ENCODE peak calls at places on chromosomes 7 and 10, in six cellular contexts. Y is fibroblast of mammary gland, F is brain microvascular endothelial cell, A is spleen, O is left ventricle myocardium inferior, Z is heart right ventricle. Q is an unnamed sample.

GRCh38 chr10:28939352-28940157 is 262.2 kb downstream of the BAMBI start:
- DNase-seq in Z (peak), O (peak), Y (peak), A (no peak), F (peak), Q (no peak)

GRCh38 chr7:79176859-79177477 is 276.5 kb downstream of the MAGI2 start:
- DNase-seq in A (no peak), Z (peak), O (no peak), Y (peak), F (peak), Q (no peak)

GRCh38 chr10:18264466-18264865 is 124.2 kb downstream of the CACNB2 start:
- DNase-seq in O (no peak), Y (no peak), A (no peak), Z (no peak), F (no peak), Q (no peak)

GRCh38 chr10:8331896-8332729 is 277.6 kb downstream of the GATA3 start:
- DNase-seq in Z (peak), A (peak), F (peak), Y (peak), O (peak), Q (peak)

GRCh38 chr10:110885932-110886674 is 14.4 kb downstream of the PDCD4 start:
- DNase-seq in A (no peak), O (no peak), F (no peak), Y (no peak), Z (no peak), Q (no peak)

GRCh38 chr7:117323877-117324699 is 1.2 kb upstream of the WNT2 start:
- DNase-seq in O (peak), Z (peak), F (peak), Y (peak), A (peak), Q (peak)

GRCh38 chr10:33277135-33277536 is 57.3 kb downstream of the NRP1 start:
- DNase-seq in A (no peak), Y (peak), Z (peak), O (peak), F (peak), Q (peak)

GRCh38 chr10:117980216-117980615 is 66.5 kb downstream of the RAB11FIP2 start:
- DNase-seq in Y (peak), A (no peak), O (no peak), F (peak), Z (no peak), Q (no peak)

GRCh38 chr10:110498087-110498981 is 627 bp downstream of the DUSP5 start:
- DNase-seq in Z (peak), F (no peak), O (peak), Y (peak), A (peak), Q (peak)

GRCh38 chr10:122875843-122876492 is 3.4 kb downstream of the FAM24B start:
- DNase-seq in Z (no peak), A (no peak), Y (no peak), F (no peak), O (no peak), Q (no peak)

GRCh38 chr7:80379034-80379433 is 132.8 kb downstream of the GNAT3 start:
- DNase-seq in Z (no peak), Y (peak), F (no peak), O (no peak), A (no peak), Q (no peak)

GRCh38 chr10:31134303-31134928 is 102.8 kb upstream of the ZNF438 start:
- DNase-seq in A (no peak), Z (no peak), F (peak), Y (peak), O (no peak), Q (no peak)

GRCh38 chr10:23096814-23097549 is 1.6 kb downstream of the MSRB2 start:
- DNase-seq in Y (peak), Z (no peak), F (no peak), O (no peak), A (no peak), Q (no peak)

GRCh38 chr7:158310924-158311713 is 276.5 kb downstream of the PTPRN2 start:
- DNase-seq in F (no peak), A (no peak), Y (no peak), O (no peak), Z (no peak), Q (no peak)

GRCh38 chr7:132160525-132161230 is 415.6 kb downstream of the PLXNA4 start:
- DNase-seq in Z (no peak), A (no peak), F (no peak), O (no peak), Y (no peak), Q (no peak)

GRCh38 chr7:132164558-132165130 is 411.6 kb downstream of the PLXNA4 start:
- DNase-seq in A (no peak), Y (no peak), Z (no peak), F (no peak), O (no peak), Q (no peak)

GRCh38 chr7:132161231-132161915 is 414.9 kb downstream of the PLXNA4 start:
- DNase-seq in O (peak), Z (peak), F (no peak), A (no peak), Y (no peak), Q (peak)

GRCh38 chr7:132161976-132162375 is 414.3 kb downstream of the PLXNA4 start:
- DNase-seq in Z (no peak), F (no peak), A (no peak), O (no peak), Y (no peak), Q (no peak)

DNA sequence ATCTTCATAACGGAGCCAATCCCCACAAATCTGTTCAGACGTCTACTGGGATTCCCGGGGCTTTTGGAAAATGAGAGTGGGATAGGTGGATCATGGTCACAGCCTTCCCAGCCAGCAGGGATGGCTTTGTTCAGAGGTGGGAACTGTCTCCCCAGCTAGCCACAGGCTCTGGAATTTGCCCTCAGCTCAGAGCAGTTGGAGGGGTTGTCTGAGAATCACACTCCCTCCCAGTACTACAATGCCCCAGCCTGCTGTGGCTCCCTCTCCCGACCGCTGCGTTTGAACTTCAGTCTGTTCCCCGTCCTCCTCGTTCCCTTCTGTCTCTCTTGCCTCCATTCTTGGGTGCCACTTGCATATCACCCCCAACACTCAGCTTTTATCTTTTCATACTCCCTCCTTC is 413.5 kb downstream of the PLXNA4 start:
- DNase-seq in F (no peak), Y (no peak), Z (no peak), O (no peak), A (no peak), Q (no peak)
- TF ChIP-seq CTCF in F (no peak), Y (no peak), Z (no peak), O (no peak), A (no peak), Q (no peak)

GRCh38 chr7:128398016-128398840 is 11.6 kb downstream of the IMPDH1 start:
- DNase-seq in Y (peak), A (no peak), Z (peak), O (peak), F (peak), Q (no peak)

GRCh38 chr7:128394904-128395496 is 14.8 kb downstream of the IMPDH1 start:
- DNase-seq in O (no peak), F (no peak), A (no peak), Z (no peak), Y (no peak), Q (no peak)

GRCh38 chr7:128396357-128396756 is 13.4 kb downstream of the IMPDH1 start:
- DNase-seq in O (no peak), A (no peak), Y (no peak), Z (no peak), F (no peak), Q (no peak)

GRCh38 chr7:128393526-128394330 is 16.1 kb downstream of the IMPDH1 start:
- DNase-seq in A (no peak), O (no peak), Y (no peak), F (no peak), Z (no peak), Q (no peak)

GRCh38 chr7:128395748-128396147 is 14.0 kb downstream of the IMPDH1 start:
- DNase-seq in A (no peak), Y (no peak), O (no peak), F (no peak), Z (no peak), Q (no peak)
- TF ChIP-seq CTCF in A (no peak), Y (peak), O (no peak), F (peak), Z (no peak), Q (no peak)

GRCh38 chr7:116290740-116291139 is 80.4 kb downstream of the TES start:
- DNase-seq in A (no peak), F (no peak), Y (no peak), Z (no peak), O (no peak), Q (no peak)

GRCh38 chr7:116291937-116292336 is 81.6 kb downstream of the TES start:
- DNase-seq in Z (no peak), Y (no peak), F (no peak), O (no peak), A (no peak), Q (no peak)

GRCh38 chr7:116292381-116292780 is 82.0 kb downstream of the TES start:
- DNase-seq in O (no peak), F (no peak), A (no peak), Y (no peak), Z (no peak), Q (no peak)

GRCh38 chr7:116293633-116294032 is 83.3 kb downstream of the TES start:
- DNase-seq in O (no peak), Z (no peak), F (no peak), Y (no peak), A (no peak), Q (no peak)

DNA sequence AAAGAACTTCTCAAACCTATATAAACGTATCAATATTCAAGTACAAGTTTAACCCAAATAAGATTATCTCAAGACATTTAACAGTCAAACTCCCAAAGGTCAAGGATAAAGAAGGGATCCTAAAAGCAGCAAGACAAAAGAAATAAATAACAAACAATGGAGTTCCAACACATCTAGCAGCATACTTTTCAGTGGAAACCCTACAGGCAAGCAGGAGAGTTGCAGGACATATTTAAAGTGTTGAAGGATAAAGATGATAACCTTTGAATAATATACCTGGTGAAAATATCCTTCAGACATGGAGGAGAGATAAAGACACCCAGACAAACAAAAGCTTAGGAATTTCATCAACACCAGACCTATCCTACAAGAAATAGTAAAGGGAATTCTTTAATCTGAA is 82.8 kb downstream of the TES start:
- DNase-seq in Y (no peak), Z (no peak), O (no peak), A (no peak), F (no peak), Q (no peak)
- TF ChIP-seq CTCF in Y (peak), Z (no peak), O (no peak), A (no peak), F (peak), Q (no peak)

DNA sequence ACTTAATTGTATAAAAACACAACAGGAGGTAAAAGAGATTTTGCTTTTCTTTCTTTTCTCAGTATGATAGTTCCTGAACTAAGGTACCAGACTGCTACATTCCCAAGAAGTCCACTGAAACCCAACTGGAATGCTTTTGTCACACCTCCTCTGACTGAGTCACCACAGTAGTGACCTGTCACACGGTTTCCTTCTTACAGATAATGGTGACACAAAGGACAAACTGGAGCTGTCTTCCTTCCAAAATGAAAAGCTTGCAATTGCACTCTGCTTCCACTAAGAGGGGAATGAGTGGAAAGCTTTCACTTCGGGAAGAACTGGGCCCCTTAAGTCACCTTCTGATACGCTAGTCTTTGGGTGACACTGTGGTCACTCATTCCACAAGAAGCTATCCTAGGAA is 122.2 kb downstream of the KMT2E start:
- DNase-seq in O (no peak), Z (no peak), A (no peak), Y (no peak), F (no peak), Q (no peak)
- TF ChIP-seq CTCF in O (peak), Z (no peak), A (no peak), Y (peak), F (peak), Q (peak)

DNA sequence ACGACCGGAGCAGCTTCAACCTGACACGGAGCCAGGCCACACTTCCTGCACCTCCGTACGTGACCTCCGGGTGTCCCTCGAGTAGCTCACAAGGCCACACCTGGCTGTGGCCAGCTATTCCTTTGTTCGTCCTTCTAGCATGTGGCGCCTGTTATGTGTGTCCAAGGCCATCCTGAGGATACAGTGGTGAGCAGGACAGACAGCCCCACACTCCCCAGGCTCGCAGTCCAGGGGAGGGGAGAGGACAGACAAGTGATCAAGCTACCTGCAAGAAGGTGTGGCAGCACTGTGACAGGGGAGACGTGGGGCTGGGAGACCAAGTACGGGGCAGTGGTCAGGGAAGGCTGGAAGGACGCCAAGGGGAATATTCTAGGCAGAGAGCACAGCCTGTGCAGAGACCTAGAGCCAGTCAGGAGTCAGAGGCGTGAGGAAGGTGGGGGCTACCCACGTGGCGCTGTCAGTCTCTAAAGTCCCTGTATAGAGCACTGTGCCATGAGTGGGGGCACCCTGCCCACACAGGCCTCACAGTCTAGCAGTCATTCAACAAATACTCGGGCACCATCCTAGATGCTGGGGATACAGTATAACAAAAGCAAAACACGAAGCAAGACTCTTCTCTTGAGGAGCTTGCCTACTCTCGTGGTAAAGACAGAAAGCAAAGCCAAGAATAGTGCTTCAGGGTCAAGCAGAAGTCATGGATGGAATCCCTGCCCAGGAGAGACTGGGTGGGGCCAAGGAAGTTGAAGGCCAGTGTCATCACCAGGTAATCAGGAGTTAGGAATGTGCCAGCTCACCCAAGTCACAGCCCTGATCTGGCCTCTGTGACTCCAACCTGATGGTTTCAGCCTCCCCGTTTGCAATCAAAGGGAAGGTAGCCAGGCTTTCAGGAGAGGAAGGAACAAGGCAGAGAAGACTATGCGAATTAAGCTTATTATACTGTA is 58.6 kb downstream of the PROSER2 start:
- DNase-seq in Z (no peak), A (no peak), O (no peak), Y (no peak), F (no peak), Q (peak)
- TF ChIP-seq CTCF in Z (no peak), A (no peak), O (no peak), Y (no peak), F (no peak), Q (no peak)